ENCODE peak calls at places on chromosomes 7 and 10, in four cellular contexts. U, C, S and Y are unnamed samples.
A peak's percentile ranks its signal among the peaks of the same experiment; 100 is the strongest.

GRCh38 chr10:3542185-3542611 is 242.8 kb downstream of the KLF6 start:
- DNase-seq in S (peak; percentile 73), C (peak; percentile 76), U (no peak), Y (no peak)

GRCh38 chr10:80132299-80133139 is at the start of gene PLAC9:
- DNase-seq in S (peak; percentile 52), C (no peak), U (no peak), Y (no peak)

GRCh38 chr10:48599830-48600134 is 5.1 kb downstream of the ARHGAP22 start:
- DNase-seq in S (no peak), C (no peak), U (no peak), Y (no peak)

GRCh38 chr7:27102578-27103442 is at the start of gene HOXA2:
- DNase-seq in C (no peak), U (no peak), S (no peak), Y (no peak)

GRCh38 chr7:140610204-140611165 is 30.1 kb downstream of the DENND2A start:
- DNase-seq in U (no peak), S (no peak), C (no peak), Y (no peak)

GRCh38 chr7:66076459-66077329 is 1.1 kb downstream of the ASL start:
- DNase-seq in S (no peak), C (no peak), U (no peak), Y (no peak)

GRCh38 chr7:143314107-143314506 is 1.8 kb upstream of the CLCN1 start:
- DNase-seq in U (no peak), C (no peak), S (no peak), Y (no peak)

GRCh38 chr10:78332013-78332412 is 298.4 kb downstream of the RPS24 start:
- DNase-seq in S (no peak), U (no peak), C (peak; percentile 87), Y (no peak)

GRCh38 chr7:27346531-27347260 is 104.1 kb downstream of the EVX1 start:
- DNase-seq in S (peak; percentile 61), C (no peak), U (no peak), Y (no peak)

GRCh38 chr10:10792681-10793080 is 225.0 kb upstream of the CELF2 start:
- DNase-seq in S (peak; percentile 95), C (no peak), U (no peak), Y (no peak)

GRCh38 chr10:48710647-48711046 is 26.0 kb downstream of the WDFY4 start:
- DNase-seq in U (no peak), S (no peak), C (peak; percentile 38), Y (no peak)

GRCh38 chr10:49165940-49166803 is 22.0 kb downstream of the TMEM273 start:
- DNase-seq in C (no peak), U (no peak), S (no peak), Y (no peak)

GRCh38 chr10:54800677-54801480 is at the start of gene PCDH15:
- DNase-seq in U (peak; percentile 32), S (peak; percentile 24), C (no peak), Y (no peak)

GRCh38 chr7:156759143-156759542 is 118.6 kb downstream of the RNF32 start:
- DNase-seq in S (no peak), C (no peak), U (no peak), Y (no peak)

GRCh38 chr7:10889266-10889898 is 84.3 kb upstream of the PHF14 start:
- DNase-seq in U (peak; percentile 73), S (peak; percentile 70), C (no peak), Y (peak; percentile 54)

GRCh38 chr7:24975647-24976260 is 4.2 kb downstream of the OSBPL3 start:
- DNase-seq in C (no peak), U (no peak), S (no peak), Y (no peak)

GRCh38 chr7:73988197-73988596 is 39.8 kb upstream of the ELN start:
- DNase-seq in U (no peak), S (peak; percentile 65), C (no peak), Y (no peak)